ENCODE peak calls at places on chromosome 6, in five cellular contexts. O is pancreas, X is dorsolateral prefrontal cortex, C is AG09319, M is prostate gland. K is an unnamed sample.

GRCh38 chr6:68711386-68712000 is 76.4 kb downstream of the ADGRB3 start:
- DNase-seq in O (no peak), C (no peak), X (no peak), M (no peak), K (no peak)

GRCh38 chr6:22145823-22146379 is 150.9 kb downstream of the PRL start:
- DNase-seq in M (no peak), O (no peak), C (peak), X (peak), K (peak)

GRCh38 chr6:116073765-116074450 is 13.2 kb upstream of the FRK start:
- DNase-seq in X (no peak), M (no peak), C (peak), O (no peak), K (peak)

GRCh38 chr6:81901589-81901988 is 149.1 kb upstream of the TENT5A start:
- DNase-seq in O (no peak), C (no peak), X (no peak), M (no peak), K (no peak)

GRCh38 chr6:134821914-134822862 is 127.7 kb downstream of the ALDH8A1 start:
- DNase-seq in X (no peak), C (no peak), M (no peak), O (no peak), K (peak)

GRCh38 chr6:3314621-3315020 is 55.9 kb downstream of the PSMG4 start:
- DNase-seq in C (no peak), M (no peak), O (no peak), X (no peak), K (no peak)

GRCh38 chr6:19772891-19773290 is 64.3 kb upstream of the ID4 start:
- DNase-seq in C (no peak), X (no peak), O (no peak), M (no peak), K (no peak)

GRCh38 chr6:111823831-111824607 is 49.2 kb downstream of the FYN start:
- DNase-seq in X (no peak), C (peak), O (no peak), M (no peak), K (peak)

GRCh38 chr6:135128268-135128914 is 52.7 kb upstream of the MYB start:
- DNase-seq in M (no peak), O (no peak), X (no peak), C (no peak), K (no peak)

GRCh38 chr6:44257753-44258324 is 511 bp upstream of the SLC35B2 start:
- DNase-seq in C (no peak), O (peak), X (no peak), M (no peak), K (no peak)

GRCh38 chr6:10526156-10526555 is 5.0 kb downstream of the GCNT2 start:
- DNase-seq in C (no peak), X (no peak), M (no peak), O (no peak), K (no peak)

GRCh38 chr6:82204010-82204409 is 43.5 kb downstream of the IBTK start:
- DNase-seq in C (no peak), M (no peak), X (no peak), O (no peak), K (no peak)

GRCh38 chr6:39309942-39310531 is 4.2 kb downstream of the KCNK17 start:
- DNase-seq in X (peak), C (peak), M (peak), O (peak), K (peak)

GRCh38 chr6:153980176-153980575 is 58.9 kb upstream of the OPRM1 start:
- DNase-seq in M (no peak), X (no peak), O (no peak), C (no peak), K (no peak)

GRCh38 chr6:2695464-2696095 is 55.1 kb downstream of the MYLK4 start:
- DNase-seq in M (no peak), X (no peak), C (no peak), O (no peak), K (peak)

GRCh38 chr6:136983692-136984091 is 61.1 kb downstream of the IL20RA start:
- DNase-seq in O (no peak), C (no peak), X (no peak), M (no peak), K (no peak)

GRCh38 chr6:20200761-20201160 is 11.5 kb downstream of the MBOAT1 start:
- DNase-seq in C (no peak), O (no peak), X (no peak), M (no peak), K (peak)

GRCh38 chr6:21928715-21929298 is 335.3 kb downstream of the SOX4 start:
- DNase-seq in M (no peak), C (no peak), O (no peak), X (no peak), K (no peak)

GRCh38 chr6:47567586-47567985 is 90.0 kb downstream of the CD2AP start:
- DNase-seq in O (no peak), X (no peak), C (no peak), M (no peak), K (no peak)

GRCh38 chr6:3549314-3549940 is 92.6 kb upstream of the SLC22A23 start:
- DNase-seq in X (no peak), O (no peak), M (no peak), C (no peak), K (no peak)

GRCh38 chr6:3796396-3796795 is 44.9 kb upstream of the PXDC1 start:
- DNase-seq in X (peak), O (no peak), M (no peak), C (no peak), K (no peak)

GRCh38 chr6:10369896-10370295 is 45.0 kb downstream of the TFAP2A start:
- DNase-seq in M (no peak), O (no peak), X (no peak), C (no peak), K (peak)

GRCh38 chr6:81987293-81987692 is 234.8 kb upstream of the TENT5A start:
- DNase-seq in C (no peak), O (no peak), M (no peak), X (no peak), K (no peak)

GRCh38 chr6:5762561-5762968 is 244.2 kb downstream of the NRN1 start:
- DNase-seq in C (no peak), O (no peak), X (peak), M (no peak), K (peak)

GRCh38 chr6:158279615-158280014 is 32.6 kb upstream of the TULP4 start:
- DNase-seq in C (no peak), X (no peak), M (no peak), O (no peak), K (peak)

GRCh38 chr6:47352169-47352568 is 42.5 kb upstream of the TNFRSF21 start:
- DNase-seq in C (no peak), M (no peak), X (no peak), O (no peak), K (peak)

GRCh38 chr6:143941852-143942627 is 66.0 kb downstream of the PLAGL1 start:
- DNase-seq in O (no peak), M (peak), C (no peak), X (peak), K (peak)

GRCh38 chr6:100833972-100834574 is 47.1 kb downstream of the ASCC3 start:
- DNase-seq in M (no peak), C (no peak), O (no peak), X (no peak), K (peak)

GRCh38 chr6:158869010-158869603 is 49.9 kb upstream of the EZR start:
- DNase-seq in O (no peak), C (no peak), X (no peak), M (peak), K (no peak)

GRCh38 chr6:158868122-158868480 is 48.9 kb upstream of the EZR start:
- DNase-seq in X (no peak), O (no peak), M (no peak), C (no peak), K (no peak)

GRCh38 chr6:79377047-79377446 is 142.6 kb upstream of the HMGN3 start:
- DNase-seq in O (no peak), X (no peak), C (no peak), M (no peak), K (peak)

GRCh38 chr6:113994934-113995342 is 24.0 kb upstream of the HDAC2 start:
- DNase-seq in O (no peak), C (peak), X (peak), M (peak), K (peak)

GRCh38 chr6:7107578-7108195 is at the start of gene RREB1:
- DNase-seq in X (no peak), C (no peak), M (peak), O (peak), K (peak)

GRCh38 chr6:134310817-134311216 is 7.1 kb downstream of the SGK1 start:
- DNase-seq in M (no peak), X (no peak), O (no peak), C (no peak), K (no peak)

GRCh38 chr6:13673368-13673767 is 38.3 kb downstream of the RANBP9 start:
- DNase-seq in C (no peak), M (no peak), O (no peak), X (no peak), K (no peak)

GRCh38 chr6:133040025-133040838 is 200.9 kb upstream of the EYA4 start:
- DNase-seq in M (no peak), X (no peak), C (peak), O (no peak), K (peak)

GRCh38 chr6:54255881-54256280 is 52.4 kb upstream of the TINAG start:
- DNase-seq in X (no peak), O (no peak), M (no peak), C (no peak), K (peak)

GRCh38 chr6:131244942-131245341 is 109.7 kb downstream of the AKAP7 start:
- DNase-seq in M (no peak), X (no peak), O (no peak), C (no peak), K (no peak)

GRCh38 chr6:24064106-24064505 is 61.9 kb upstream of the NRSN1 start:
- DNase-seq in M (no peak), O (no peak), C (no peak), X (no peak), K (peak)

DNA sequence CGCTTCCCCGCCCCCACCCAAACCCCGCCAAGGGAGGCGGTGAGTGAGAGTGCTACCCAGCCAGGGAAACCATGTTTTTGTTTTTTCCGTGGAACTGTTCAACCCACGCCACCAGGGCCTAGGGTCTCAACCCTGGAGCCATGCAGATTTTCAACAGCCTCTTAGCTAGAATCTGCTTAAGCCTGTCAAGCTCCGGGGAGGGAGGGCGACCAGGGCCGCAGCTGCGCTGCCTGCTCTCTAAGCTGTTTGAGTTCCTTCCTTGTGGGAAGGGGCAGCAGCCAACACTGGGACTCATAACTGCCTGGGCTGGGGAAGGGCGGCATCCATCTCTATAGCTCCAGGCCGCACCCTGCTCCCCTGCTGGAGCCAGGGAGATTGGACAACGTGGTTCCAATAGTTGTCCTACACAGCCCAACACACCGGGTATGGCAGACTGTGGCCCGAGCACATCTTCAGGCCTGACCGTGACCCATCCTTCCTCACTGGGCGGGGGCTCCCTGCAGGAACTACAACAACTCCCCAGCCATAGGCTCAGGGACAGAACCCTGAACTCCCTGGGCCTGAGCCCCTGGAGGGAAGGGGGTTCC is 1065.7 kb upstream of the MANEA start:
- DNase-seq in O (peak), X (no peak), M (no peak), C (no peak), K (no peak)
- TF ChIP-seq CTCF in O (no peak), X (no peak), M (no peak), C (no peak), K (no peak)

DNA sequence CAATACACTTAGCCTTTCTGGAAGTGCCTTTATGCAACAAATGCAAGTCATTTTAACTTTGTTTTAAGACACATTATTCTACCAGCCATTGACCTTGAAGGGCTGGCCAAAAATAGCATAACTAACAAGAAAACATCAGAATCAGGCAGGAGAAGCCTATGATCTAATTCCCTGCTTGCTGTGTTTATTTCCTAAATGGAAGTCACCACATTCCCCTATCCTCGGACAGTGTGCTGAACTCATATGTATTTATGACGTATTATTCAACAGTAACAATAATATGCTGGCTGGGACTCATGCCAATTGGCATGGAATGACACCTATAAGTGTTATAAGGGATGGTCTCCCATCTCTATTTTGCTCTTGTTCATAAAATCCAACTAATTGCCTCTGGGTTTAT is 140.7 kb downstream of the MAP3K7 start:
- DNase-seq in C (no peak), O (no peak), X (no peak), M (no peak), K (no peak)
- TF ChIP-seq CTCF in C (no peak), O (no peak), X (no peak), M (no peak), K (no peak)

DNA sequence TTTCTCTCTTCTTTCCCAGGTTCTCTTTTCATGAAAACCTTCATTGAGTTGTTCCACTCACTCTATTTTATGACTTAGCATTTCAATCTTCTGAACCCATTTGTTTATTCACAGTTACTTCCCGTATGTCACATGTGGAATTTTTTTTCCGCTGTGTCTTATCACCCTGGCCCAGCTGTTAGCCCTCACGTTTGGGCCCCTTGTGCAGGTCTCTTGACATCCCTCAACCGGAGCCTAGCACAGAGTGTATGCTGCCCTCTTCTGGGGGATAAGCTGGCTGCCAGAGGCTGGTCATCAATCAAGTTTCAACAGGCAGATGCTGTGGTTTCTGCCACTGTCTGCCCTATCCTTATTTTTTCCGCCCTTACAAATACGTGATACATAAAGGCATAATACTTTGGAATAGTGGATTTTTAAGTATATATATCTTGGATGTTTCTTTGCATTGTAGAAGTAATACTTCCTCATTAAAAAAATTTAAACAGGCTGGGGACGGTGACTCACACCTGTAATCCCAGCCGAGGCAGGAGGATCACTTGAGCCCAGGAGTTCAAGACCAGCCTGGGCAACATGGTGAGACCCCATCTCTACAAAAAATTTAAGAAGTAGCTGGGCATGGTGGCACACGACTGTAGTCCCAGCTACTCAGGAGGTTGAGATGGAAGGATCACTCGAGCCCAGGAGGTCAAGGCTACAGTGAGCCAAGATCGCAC is 38.8 kb upstream of the RNF8 start:
- DNase-seq in C (no peak), O (no peak), X (no peak), M (no peak), K (peak)
- TF ChIP-seq CTCF in C (peak), O (peak), X (peak), M (no peak), K (peak)

DNA sequence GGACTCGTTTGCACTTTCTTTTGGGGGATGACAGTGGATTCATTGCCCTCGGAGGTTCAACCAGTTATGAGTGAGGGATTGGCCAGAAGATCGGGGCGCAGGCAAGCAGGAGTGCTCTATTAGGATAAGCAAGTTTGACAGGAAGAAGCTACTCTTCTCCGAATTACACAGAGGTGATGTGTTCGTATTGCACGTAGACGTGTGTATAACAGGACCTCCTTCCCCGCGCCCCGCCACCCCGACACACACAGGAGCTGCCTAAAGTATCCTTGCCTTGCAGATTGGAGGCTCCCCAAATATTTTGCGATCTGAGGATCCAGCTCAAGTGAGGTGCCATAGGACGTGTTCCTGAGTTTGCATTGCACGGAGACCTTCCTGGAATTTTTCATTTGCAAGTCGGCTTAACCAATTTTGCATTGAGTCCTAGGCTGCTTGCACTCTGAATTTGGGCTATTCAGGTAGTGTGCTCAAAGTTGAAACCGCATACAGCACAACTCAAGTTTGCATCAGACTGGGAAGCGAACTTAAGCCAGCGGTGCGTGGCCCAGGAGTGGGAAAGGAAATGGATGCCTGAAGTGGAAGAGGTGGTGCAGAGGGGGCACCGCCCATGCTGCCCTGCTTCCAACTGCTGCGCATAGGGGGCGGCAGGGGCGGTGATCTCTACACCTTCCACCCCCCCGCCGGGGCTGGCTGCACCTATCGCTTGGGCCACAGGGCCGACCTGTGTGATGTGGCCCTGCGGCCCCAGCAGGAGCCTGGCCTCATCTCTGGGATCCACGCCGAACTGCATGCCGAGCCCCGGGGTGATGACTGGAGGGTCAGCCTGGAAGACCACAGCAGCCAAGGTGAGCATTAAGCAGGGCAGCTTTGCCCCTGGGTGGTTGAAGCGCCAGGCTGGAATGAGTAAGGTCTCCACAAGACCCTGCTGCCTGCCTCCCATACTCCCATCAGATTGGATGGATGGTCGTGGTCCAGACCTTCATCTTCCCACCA is 770 bp downstream of the TCF19 start:
- DNase-seq in M (no peak), X (no peak), O (peak), C (no peak), K (peak)
- TF ChIP-seq CTCF in M (no peak), X (no peak), O (no peak), C (no peak), K (peak)

DNA sequence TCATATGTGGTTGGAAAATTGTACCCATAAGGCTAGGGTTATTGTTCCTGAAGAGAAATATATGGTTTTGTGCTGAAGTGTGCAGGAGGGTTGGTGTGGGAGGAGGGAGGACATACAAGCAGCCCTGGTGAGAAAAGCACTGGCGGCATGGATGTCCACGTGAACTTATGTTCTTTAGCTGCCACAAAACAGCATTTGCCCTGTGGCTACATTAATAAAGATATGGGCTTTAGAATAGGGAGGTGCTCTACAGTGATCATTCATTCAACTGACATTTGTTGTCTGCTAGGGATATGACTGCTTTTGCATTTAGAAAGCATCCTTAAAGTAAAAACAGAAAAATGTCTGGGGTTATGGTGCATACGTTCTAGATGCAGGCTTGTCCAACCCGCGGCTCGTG is 4.0 kb downstream of the HLA-A start:
- DNase-seq in C (no peak), O (no peak), M (no peak), X (no peak), K (no peak)
- TF ChIP-seq CTCF in C (no peak), O (no peak), M (no peak), X (no peak), K (no peak)

GRCh38 chr6:41585605-41586004 is 39.4 kb downstream of the FOXP4 start:
- DNase-seq in X (no peak), O (peak), C (no peak), M (no peak), K (no peak)

GRCh38 chr6:41588083-41588482 is 41.9 kb downstream of the FOXP4 start:
- DNase-seq in O (peak), X (no peak), C (no peak), M (no peak), K (no peak)

GRCh38 chr6:41589223-41589622 is 43.0 kb downstream of the FOXP4 start:
- DNase-seq in O (no peak), X (no peak), C (no peak), M (no peak), K (no peak)

GRCh38 chr6:41586564-41586963 is 40.4 kb downstream of the FOXP4 start:
- DNase-seq in O (no peak), M (no peak), X (peak), C (no peak), K (no peak)

GRCh38 chr6:41587223-41587879 is 41.2 kb downstream of the FOXP4 start:
- DNase-seq in X (no peak), M (no peak), C (no peak), O (peak), K (no peak)
- TF ChIP-seq CTCF in X (no peak), M (no peak), C (no peak), O (no peak), K (no peak)

GRCh38 chr6:139398658-139399057 is 24.2 kb upstream of the CITED2 start:
- DNase-seq in O (no peak), X (no peak), C (no peak), M (no peak), K (no peak)
- TF ChIP-seq CTCF in O (no peak), X (no peak), C (no peak), M (no peak), K (no peak)

GRCh38 chr6:29509711-29510110 is 22.0 kb upstream of the MAS1L start:
- DNase-seq in X (no peak), C (no peak), O (no peak), M (no peak), K (no peak)

GRCh38 chr6:29509239-29509638 is 21.5 kb upstream of the MAS1L start:
- DNase-seq in M (no peak), X (no peak), C (no peak), O (no peak), K (no peak)

GRCh38 chr6:29507319-29507718 is 19.6 kb upstream of the MAS1L start:
- DNase-seq in X (no peak), C (no peak), M (no peak), O (no peak), K (no peak)

GRCh38 chr6:29510202-29510601 is 22.4 kb upstream of the MAS1L start:
- DNase-seq in O (no peak), X (no peak), C (no peak), M (no peak), K (no peak)

GRCh38 chr6:29510746-29511300 is 23.1 kb upstream of the MAS1L start:
- DNase-seq in C (no peak), O (no peak), M (no peak), X (no peak), K (no peak)
- TF ChIP-seq CTCF in C (no peak), O (no peak), M (no peak), X (no peak), K (no peak)